ENCODE peak calls at places on chromosome X, in five cellular contexts. One of them, this sample, is unnamed.

GRCh38 chrX:104183685-104184084 is 17.4 kb downstream of the FAM199X start:
- DNase-seq in WERI-Rb-1: no peak
- DNase-seq in sigmoid colon: no peak
- DNase-seq in naive thymus-derived CD4-positive, alpha-beta T cell: no peak
- DNase-seq in transverse colon: no peak
- DNase-seq in this sample: no peak

GRCh38 chrX:48278958-48279357 is 23.8 kb downstream of the SSX1 start:
- DNase-seq in WERI-Rb-1: no peak
- DNase-seq in sigmoid colon: peak; percentile 71
- DNase-seq in naive thymus-derived CD4-positive, alpha-beta T cell: no peak
- DNase-seq in transverse colon: no peak
- DNase-seq in this sample: no peak

GRCh38 chrX:40068048-40068447 is 29.7 kb downstream of the BCOR start:
- DNase-seq in WERI-Rb-1: no peak
- DNase-seq in sigmoid colon: no peak
- DNase-seq in naive thymus-derived CD4-positive, alpha-beta T cell: no peak
- DNase-seq in transverse colon: no peak
- DNase-seq in this sample: no peak

GRCh38 chrX:46754450-46755075 is 4.4 kb downstream of the SLC9A7 start:
- DNase-seq in WERI-Rb-1: no peak
- DNase-seq in sigmoid colon: no peak
- DNase-seq in naive thymus-derived CD4-positive, alpha-beta T cell: no peak
- DNase-seq in transverse colon: no peak
- DNase-seq in this sample: no peak

GRCh38 chrX:44183329-44183728 is 160.1 kb downstream of the EFHC2 start:
- DNase-seq in WERI-Rb-1: no peak
- DNase-seq in sigmoid colon: no peak
- DNase-seq in naive thymus-derived CD4-positive, alpha-beta T cell: no peak
- DNase-seq in transverse colon: no peak
- DNase-seq in this sample: no peak

GRCh38 chrX:71487814-71488213 is 45.1 kb upstream of the OGT start:
- DNase-seq in WERI-Rb-1: no peak
- DNase-seq in sigmoid colon: no peak
- DNase-seq in naive thymus-derived CD4-positive, alpha-beta T cell: no peak
- DNase-seq in transverse colon: no peak
- DNase-seq in this sample: no peak

GRCh38 chrX:1453390-1453783 is 678 bp upstream of the ASMTL start:
- DNase-seq in WERI-Rb-1: no peak
- DNase-seq in sigmoid colon: no peak
- DNase-seq in naive thymus-derived CD4-positive, alpha-beta T cell: no peak
- DNase-seq in transverse colon: no peak
- DNase-seq in this sample: no peak

GRCh38 chrX:45775462-45775861 is 574.8 kb upstream of the DIPK2B start:
- DNase-seq in WERI-Rb-1: no peak
- DNase-seq in sigmoid colon: no peak
- DNase-seq in naive thymus-derived CD4-positive, alpha-beta T cell: no peak
- DNase-seq in transverse colon: no peak
- DNase-seq in this sample: no peak

GRCh38 chrX:31154941-31155340 is 83.1 kb upstream of the FTHL17 start:
- DNase-seq in WERI-Rb-1: no peak
- DNase-seq in sigmoid colon: no peak
- DNase-seq in naive thymus-derived CD4-positive, alpha-beta T cell: no peak
- DNase-seq in transverse colon: no peak
- DNase-seq in this sample: no peak

GRCh38 chrX:100720301-100720700 is 11.6 kb downstream of the SYTL4 start:
- DNase-seq in WERI-Rb-1: peak; percentile 17
- DNase-seq in sigmoid colon: no peak
- DNase-seq in naive thymus-derived CD4-positive, alpha-beta T cell: no peak
- DNase-seq in transverse colon: no peak
- DNase-seq in this sample: no peak

GRCh38 chrX:100719139-100719538 is 12.8 kb downstream of the SYTL4 start:
- DNase-seq in WERI-Rb-1: no peak
- DNase-seq in sigmoid colon: no peak
- DNase-seq in naive thymus-derived CD4-positive, alpha-beta T cell: no peak
- DNase-seq in transverse colon: no peak
- DNase-seq in this sample: no peak

DNA sequence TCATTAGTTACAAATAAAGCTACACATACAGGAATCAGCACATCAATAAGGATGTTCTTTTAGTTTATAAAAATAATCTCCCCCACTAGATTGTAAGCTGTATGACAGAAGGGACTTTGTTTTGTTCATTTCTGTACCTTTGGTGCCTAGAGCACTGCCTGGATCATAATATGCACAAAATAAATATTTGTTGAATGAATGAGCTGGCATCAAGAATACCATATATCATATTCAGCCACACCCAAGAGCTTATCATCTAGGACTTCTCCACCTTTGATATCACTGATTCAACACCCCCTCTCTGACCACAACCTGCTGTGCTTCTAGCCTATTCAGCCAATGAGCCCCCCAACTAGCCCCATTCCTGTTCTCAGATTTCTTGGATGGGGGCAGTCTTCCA is 10.6 kb downstream of the SYTL4 start:
- DNase-seq in WERI-Rb-1: no peak
- DNase-seq in sigmoid colon: no peak
- DNase-seq in naive thymus-derived CD4-positive, alpha-beta T cell: no peak
- DNase-seq in transverse colon: no peak
- DNase-seq in this sample: no peak
- H3K27ac ChIP-seq in WERI-Rb-1: peak overlapping the region; percentile 67
- H3K27ac ChIP-seq in sigmoid colon: no peak overlapping the region
- H3K27ac ChIP-seq in naive thymus-derived CD4-positive, alpha-beta T cell: no peak overlapping the region
- H3K27ac ChIP-seq in transverse colon: no peak overlapping the region
- H3K27ac ChIP-seq in this sample: no peak overlapping the region

DNA sequence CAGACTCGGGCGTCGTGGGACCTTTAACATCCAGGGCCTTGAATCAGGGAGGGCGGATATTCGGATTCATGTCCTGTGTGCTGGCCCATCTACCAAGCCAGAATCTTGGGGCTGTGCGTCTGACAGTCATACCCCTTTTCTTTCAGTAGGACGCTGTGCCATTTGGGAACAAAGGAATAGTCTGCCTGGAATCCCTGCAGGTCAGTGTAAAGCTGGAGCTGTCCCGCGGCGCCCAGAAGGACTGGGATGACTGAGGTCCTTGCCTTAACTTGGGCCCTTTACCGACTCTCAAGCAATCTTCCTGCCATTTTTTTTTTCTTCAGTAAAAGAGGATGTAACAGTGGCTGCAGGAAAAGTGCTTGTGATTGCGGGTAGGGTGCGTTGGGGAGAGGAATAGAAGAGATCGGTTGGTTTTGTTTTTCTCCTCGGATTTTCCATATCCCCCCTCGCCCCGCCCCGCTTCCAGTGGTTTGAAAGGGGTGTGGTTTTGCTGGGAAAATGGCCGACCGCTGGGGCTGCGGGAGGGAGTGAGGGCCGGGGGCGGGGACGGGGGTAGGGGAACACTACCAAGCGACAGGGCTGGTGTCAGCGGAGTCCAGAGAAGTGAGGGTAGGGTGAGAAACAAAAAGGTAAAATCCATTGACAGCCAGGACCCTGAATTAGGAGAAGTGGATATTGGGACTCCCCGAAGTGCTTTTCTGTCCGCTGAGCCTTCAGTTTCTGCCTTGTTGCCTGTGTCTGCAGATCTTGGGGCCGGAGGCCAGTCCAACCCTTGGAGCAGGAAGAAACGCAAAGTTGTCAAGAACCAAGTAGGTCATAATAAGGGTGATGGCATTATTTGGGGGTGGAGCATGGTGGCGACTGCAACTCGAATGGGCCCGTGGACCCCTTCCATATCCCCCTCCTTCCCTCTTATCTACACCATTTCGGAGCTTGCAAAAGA is 749 bp downstream of the ARMCX1 start:
- DNase-seq in WERI-Rb-1: no peak
- DNase-seq in sigmoid colon: peak; percentile 79
- DNase-seq in naive thymus-derived CD4-positive, alpha-beta T cell: no peak
- DNase-seq in transverse colon: no peak
- DNase-seq in this sample: peak; percentile 23
- H3K27ac ChIP-seq in WERI-Rb-1: no peak overlapping the region
- H3K27ac ChIP-seq in sigmoid colon: peak overlapping the region; percentile 86
- H3K27ac ChIP-seq in naive thymus-derived CD4-positive, alpha-beta T cell: no peak overlapping the region
- H3K27ac ChIP-seq in transverse colon: peak overlapping the region; percentile 89
- H3K27ac ChIP-seq in this sample: peak overlapping the region; percentile 76

DNA sequence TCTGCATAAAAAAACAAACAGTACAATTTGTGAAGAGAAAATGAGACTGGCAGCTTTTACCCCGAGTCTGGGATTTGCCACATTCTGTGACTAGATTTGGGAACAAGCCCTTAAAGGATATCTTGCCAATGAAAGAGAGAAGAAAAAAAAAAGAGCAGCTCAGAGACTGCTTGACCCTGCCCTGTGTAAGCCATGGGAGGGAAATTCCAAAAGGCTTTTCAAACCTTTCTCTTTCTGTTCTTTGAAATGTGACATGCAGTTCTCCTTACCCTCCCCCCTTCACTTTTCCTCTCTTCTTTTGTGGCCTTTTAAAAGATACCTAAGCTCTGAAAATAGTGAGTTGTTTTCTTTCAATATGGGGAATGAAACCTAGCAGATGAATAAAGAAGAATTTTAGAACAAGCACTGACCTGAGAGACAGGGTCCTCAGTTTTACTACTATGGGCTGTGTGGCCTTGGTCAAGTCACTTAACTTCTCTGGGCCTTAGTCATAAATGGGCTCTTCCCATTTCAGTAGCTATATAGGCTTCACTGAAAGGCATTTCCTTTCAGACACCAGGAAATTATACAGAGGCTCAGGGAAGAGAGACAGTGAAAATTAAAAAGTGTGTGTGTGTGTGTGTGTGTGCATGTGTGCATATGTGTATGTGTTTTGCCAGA is 5.1 kb downstream of the CCDC160 start:
- DNase-seq in WERI-Rb-1: no peak
- DNase-seq in sigmoid colon: no peak
- DNase-seq in naive thymus-derived CD4-positive, alpha-beta T cell: no peak
- DNase-seq in transverse colon: no peak
- DNase-seq in this sample: no peak
- H3K27ac ChIP-seq in WERI-Rb-1: no peak overlapping the region
- H3K27ac ChIP-seq in sigmoid colon: no peak overlapping the region
- H3K27ac ChIP-seq in naive thymus-derived CD4-positive, alpha-beta T cell: no peak overlapping the region
- H3K27ac ChIP-seq in transverse colon: no peak overlapping the region
- H3K27ac ChIP-seq in this sample: peak overlapping the region; percentile 26

GRCh38 chrX:42535233-42535632 is 242.7 kb downstream of the PPP1R2C start:
- DNase-seq in WERI-Rb-1: no peak
- DNase-seq in sigmoid colon: no peak
- DNase-seq in naive thymus-derived CD4-positive, alpha-beta T cell: no peak
- DNase-seq in transverse colon: no peak
- DNase-seq in this sample: no peak

GRCh38 chrX:42536286-42536685 is 241.7 kb downstream of the PPP1R2C start:
- DNase-seq in WERI-Rb-1: no peak
- DNase-seq in sigmoid colon: no peak
- DNase-seq in naive thymus-derived CD4-positive, alpha-beta T cell: no peak
- DNase-seq in transverse colon: no peak
- DNase-seq in this sample: no peak

GRCh38 chrX:42544883-42545282 is 233.1 kb downstream of the PPP1R2C start:
- DNase-seq in WERI-Rb-1: no peak
- DNase-seq in sigmoid colon: no peak
- DNase-seq in naive thymus-derived CD4-positive, alpha-beta T cell: no peak
- DNase-seq in transverse colon: no peak
- DNase-seq in this sample: no peak

GRCh38 chrX:42538405-42538804 is 239.6 kb downstream of the PPP1R2C start:
- DNase-seq in WERI-Rb-1: no peak
- DNase-seq in sigmoid colon: no peak
- DNase-seq in naive thymus-derived CD4-positive, alpha-beta T cell: no peak
- DNase-seq in transverse colon: no peak
- DNase-seq in this sample: no peak

GRCh38 chrX:42540150-42540549 is 237.8 kb downstream of the PPP1R2C start:
- DNase-seq in WERI-Rb-1: no peak
- DNase-seq in sigmoid colon: no peak
- DNase-seq in naive thymus-derived CD4-positive, alpha-beta T cell: no peak
- DNase-seq in transverse colon: no peak
- DNase-seq in this sample: no peak
- H3K27ac ChIP-seq in WERI-Rb-1: no peak overlapping the region
- H3K27ac ChIP-seq in sigmoid colon: no peak overlapping the region
- H3K27ac ChIP-seq in naive thymus-derived CD4-positive, alpha-beta T cell: no peak overlapping the region
- H3K27ac ChIP-seq in transverse colon: no peak overlapping the region
- H3K27ac ChIP-seq in this sample: no peak overlapping the region